ENCODE peak calls at places on chromosomes 2 and 18, in seven cellular contexts. X is cardiac muscle cell, Z is kidney epithelial cell, K is psoas muscle, U is sigmoid colon, E is left ventricle myocardium inferior, F is GM06990. A is an unnamed sample.
A peak's percentile ranks its signal among the peaks of the same experiment; 100 is the strongest.

GRCh38 chr2:133952896-133953295 is 301.0 kb upstream of the MGAT5 start:
- DNase-seq in X (no peak), Z (no peak), K (no peak), U (no peak), E (no peak), F (no peak), A (no peak)

GRCh38 chr2:1854747-1855146 is 110.4 kb upstream of the PXDN start:
- DNase-seq in X (peak; percentile 77), Z (no peak), K (no peak), U (no peak), E (no peak), F (no peak), A (peak; percentile 76)

GRCh38 chr2:100545197-100545596 is 17.6 kb upstream of the PDCL3 start:
- DNase-seq in X (no peak), Z (no peak), K (no peak), U (no peak), E (no peak), F (no peak), A (no peak)

GRCh38 chr18:33578371-33579146 is 540 bp downstream of the ASXL3 start:
- DNase-seq in X (peak; percentile 73), Z (no peak), K (peak; percentile 25), U (peak; percentile 66), E (peak; percentile 33), F (no peak), A (no peak)

GRCh38 chr2:239919779-239920545 is 105.2 kb downstream of the NDUFA10 start:
- DNase-seq in X (no peak), Z (no peak), K (no peak), U (no peak), E (peak; percentile 52), F (no peak), A (no peak)

GRCh38 chr18:22169011-22169888 is at the start of gene GATA6:
- DNase-seq in X (peak; percentile 96), Z (peak; percentile 57), K (peak; percentile 75), U (peak; percentile 89), E (peak; percentile 92), F (peak; percentile 49), A (peak; percentile 92)

GRCh38 chr2:18178736-18179349 is 300.4 kb downstream of the KCNS3 start:
- DNase-seq in X (peak; percentile 76), Z (peak; percentile 14), K (no peak), U (no peak), E (no peak), F (no peak), A (peak; percentile 48)

GRCh38 chr2:190214434-190215194 is 105.0 kb downstream of the HIBCH start:
- DNase-seq in X (no peak), Z (no peak), K (no peak), U (no peak), E (no peak), F (no peak), A (no peak)

GRCh38 chr2:84704505-84705244 is 176.2 kb downstream of the TRABD2A start:
- DNase-seq in X (no peak), Z (no peak), K (no peak), U (no peak), E (no peak), F (no peak), A (no peak)

GRCh38 chr2:158006961-158007664 is 94.6 kb upstream of the UPP2 start:
- DNase-seq in X (peak; percentile 53), Z (no peak), K (no peak), U (no peak), E (no peak), F (no peak), A (no peak)

GRCh38 chr2:1826188-1826905 is 82.0 kb upstream of the PXDN start:
- DNase-seq in X (no peak), Z (no peak), K (no peak), U (no peak), E (no peak), F (no peak), A (no peak)

GRCh38 chr2:240509667-240510512 is 47.9 kb downstream of the ANKMY1 start:
- DNase-seq in X (no peak), Z (no peak), K (no peak), U (no peak), E (no peak), F (no peak), A (no peak)

GRCh38 chr2:232361646-232362045 is 16.9 kb upstream of the ALPP start:
- DNase-seq in X (no peak), Z (no peak), K (no peak), U (peak; percentile 2), E (no peak), F (no peak), A (no peak)

GRCh38 chr18:77479047-77479446 is 229.4 kb downstream of the GALR1 start:
- DNase-seq in X (no peak), Z (no peak), K (no peak), U (no peak), E (no peak), F (no peak), A (no peak)

DNA sequence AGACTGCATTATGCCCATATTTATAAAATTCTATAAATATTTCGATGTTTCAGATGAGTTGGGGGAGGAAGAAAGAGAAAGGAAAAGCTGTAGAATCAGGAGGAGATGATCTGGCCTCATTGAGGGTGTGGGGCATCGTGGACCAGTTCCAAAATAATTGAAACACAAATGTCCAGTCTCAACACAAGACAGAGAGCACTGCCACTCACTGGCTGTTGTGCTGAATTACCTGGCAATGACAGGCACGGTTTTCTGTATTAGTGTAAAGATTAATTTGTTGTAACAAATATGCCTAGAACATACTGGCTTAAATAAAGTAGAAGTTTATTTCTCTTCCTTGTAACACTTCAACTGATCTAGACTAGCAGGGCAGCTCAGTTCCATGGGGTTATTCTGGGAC is 24.1 kb downstream of the POLE4 start:
- DNase-seq in X (no peak), Z (no peak), K (no peak), U (no peak), E (no peak), F (no peak), A (no peak)
- TF ChIP-seq CTCF in X (peak; percentile 12), Z (no peak), K (peak; percentile 6), U (no peak), E (no peak), F (peak; percentile 18), A (peak; percentile 48)

GRCh38 chr2:65351234-65351947 is 81.0 kb downstream of the SPRED2 start:
- DNase-seq in X (peak; percentile 27), Z (no peak), K (no peak), U (no peak), E (no peak), F (no peak), A (peak; percentile 70)
- H3K4me3 ChIP-seq in X (no peak overlapping the region), Z (no peak overlapping the region), K (no peak overlapping the region), U (no peak overlapping the region), E (no peak overlapping the region), F (no peak overlapping the region), A (no peak overlapping the region)

GRCh38 chr18:65954372-65954771 is 203.6 kb downstream of the CDH7 start:
- DNase-seq in X (no peak), Z (no peak), K (no peak), U (no peak), E (no peak), F (no peak), A (no peak)
- H3K27me3 ChIP-seq in X (no peaks in the 10 kb centered on the region), Z (no peaks in the 10 kb centered on the region), K (no peaks in the 10 kb centered on the region), U (no peaks in the 10 kb centered on the region), E (no peaks in the 10 kb centered on the region), F (no peaks in the 10 kb centered on the region), A (no peaks in the 10 kb centered on the region)

DNA sequence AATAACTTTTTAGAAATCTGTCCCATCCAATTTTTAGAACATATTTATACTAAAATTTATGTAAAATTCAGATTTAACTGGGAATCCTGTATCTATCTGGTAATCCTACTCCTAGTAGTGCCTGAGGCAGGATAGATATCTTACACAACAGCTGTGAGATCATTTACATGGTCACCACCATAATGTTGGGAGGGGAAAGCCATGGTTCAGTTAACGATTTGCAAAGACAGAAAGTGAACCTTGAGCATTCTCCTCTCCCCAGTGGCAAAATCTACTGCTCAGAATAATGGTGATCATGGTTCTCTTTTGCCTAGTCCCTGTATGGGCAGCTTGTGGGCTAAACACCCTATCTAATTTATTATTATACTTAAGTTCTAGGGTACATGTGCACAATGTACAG is 7.7 kb upstream of the TMEM247 start:
- DNase-seq in X (no peak), Z (no peak), K (no peak), U (no peak), E (no peak), F (no peak), A (no peak)
- TF ChIP-seq CTCF in X (no peak), Z (no peak), K (no peak), U (no peak), E (no peak), F (no peak), A (no peak)

GRCh38 chr2:226875438-226876225 is 39.8 kb downstream of the RHBDD1 start:
- DNase-seq in X (no peak), Z (no peak), K (no peak), U (no peak), E (no peak), F (no peak), A (no peak)

GRCh38 chr2:226873826-226874225 is 38.0 kb downstream of the RHBDD1 start:
- DNase-seq in X (no peak), Z (no peak), K (no peak), U (no peak), E (no peak), F (no peak), A (no peak)

GRCh38 chr2:226877491-226877890 is 41.6 kb downstream of the RHBDD1 start:
- DNase-seq in X (no peak), Z (no peak), K (no peak), U (no peak), E (no peak), F (no peak), A (no peak)

GRCh38 chr2:226873051-226873620 is 37.3 kb downstream of the RHBDD1 start:
- DNase-seq in X (no peak), Z (no peak), K (no peak), U (no peak), E (no peak), F (peak; percentile 16), A (peak; percentile 31)

GRCh38 chr2:226874749-226875148 is 38.9 kb downstream of the RHBDD1 start:
- DNase-seq in X (no peak), Z (no peak), K (no peak), U (no peak), E (no peak), F (no peak), A (no peak)
- H3K4me3 ChIP-seq in X (no peak overlapping the region), Z (no peak overlapping the region), K (no peak overlapping the region), U (no peak overlapping the region), E (no peak overlapping the region), F (no peak overlapping the region), A (no peak overlapping the region)